ENCODE peak calls at places on chromosomes 11 and 22, in eight cellular contexts. W, C, O, T, V, A, G and P are unnamed samples.

GRCh38 chr11:111815489-111815888 is 49.3 kb upstream of the PPP2R1B start:
- DNase-seq in W (no peak), C (no peak), O (no peak), T (no peak), V (no peak), A (no peak), G (no peak), P (no peak)

GRCh38 chr11:93921695-93922468 is 71.5 kb upstream of the VSTM5 start:
- DNase-seq in W (peak), C (no peak), O (peak), T (no peak), V (peak), A (peak), G (no peak), P (no peak)

GRCh38 chr11:31096191-31096590 is 273.3 kb downstream of the DCDC1 start:
- DNase-seq in W (no peak), C (no peak), O (no peak), T (no peak), V (no peak), A (no peak), G (no peak), P (no peak)

GRCh38 chr11:126181939-126182730 is 29.3 kb downstream of the RPUSD4 start:
- DNase-seq in W (no peak), C (no peak), O (no peak), T (no peak), V (no peak), A (no peak), G (no peak), P (no peak)

GRCh38 chr11:6523253-6523652 is 26.2 kb downstream of the DNHD1 start:
- DNase-seq in W (peak), C (no peak), O (no peak), T (no peak), V (no peak), A (no peak), G (no peak), P (no peak)

GRCh38 chr22:50271519-50271970 is 1.4 kb upstream of the MAPK11 start:
- DNase-seq in W (peak), C (peak), O (peak), T (peak), V (peak), A (peak), G (peak), P (peak)

GRCh38 chr11:83063073-83063754 is 8.5 kb downstream of the RAB30 start:
- DNase-seq in W (no peak), C (no peak), O (no peak), T (peak), V (peak), A (no peak), G (no peak), P (peak)

GRCh38 chr11:48090174-48090573 is 109.8 kb downstream of the PTPRJ start:
- DNase-seq in W (no peak), C (no peak), O (no peak), T (no peak), V (no peak), A (no peak), G (no peak), P (no peak)

GRCh38 chr22:36223504-36223903 is 15.8 kb downstream of the APOL2 start:
- DNase-seq in W (no peak), C (peak), O (no peak), T (no peak), V (no peak), A (no peak), G (no peak), P (no peak)

GRCh38 chr11:46738887-46739286 is 19.9 kb downstream of the F2 start:
- DNase-seq in W (no peak), C (no peak), O (no peak), T (no peak), V (no peak), A (no peak), G (no peak), P (no peak)

GRCh38 chr11:84157639-84158038 is 871.5 kb upstream of the CCDC90B start:
- DNase-seq in W (no peak), C (no peak), O (no peak), T (no peak), V (no peak), A (no peak), G (no peak), P (no peak)

GRCh38 chr22:48863965-48864538 is 963.6 kb downstream of the BRD1 start:
- DNase-seq in W (no peak), C (no peak), O (no peak), T (no peak), V (no peak), A (no peak), G (no peak), P (no peak)

GRCh38 chr22:37381489-37381888 is 45.8 kb downstream of the ELFN2 start:
- DNase-seq in W (no peak), C (no peak), O (no peak), T (no peak), V (no peak), A (no peak), G (no peak), P (no peak)

GRCh38 chr11:71500601-71501021 is 26.5 kb upstream of the KRTAP5-7 start:
- DNase-seq in W (peak), C (peak), O (no peak), T (no peak), V (no peak), A (no peak), G (no peak), P (no peak)